ENCODE peak calls at places on chromosomes 1 and 21, in four cellular contexts. One of them, this sample, is unnamed.

GRCh38 chr1:44103270-44104131 is 15.1 kb upstream of the KLF17 start:
- DNase-seq in IMR-90: no peak
- DNase-seq in prostate gland: no peak
- DNase-seq in body of pancreas: no peak
- DNase-seq in this sample: no peak

GRCh38 chr21:33208534-33208933 is 21.2 kb upstream of the IFNAR2 start:
- DNase-seq in prostate gland: no peak
- DNase-seq in body of pancreas: no peak
- DNase-seq in IMR-90: no peak
- DNase-seq in this sample: peak; percentile 33

GRCh38 chr1:240768979-240769378 is 157.0 kb upstream of the GREM2 start:
- DNase-seq in body of pancreas: no peak
- DNase-seq in prostate gland: no peak
- DNase-seq in IMR-90: no peak
- DNase-seq in this sample: no peak

GRCh38 chr1:14606632-14607031 is 8.1 kb downstream of the KAZN start:
- DNase-seq in IMR-90: no peak
- DNase-seq in prostate gland: no peak
- DNase-seq in body of pancreas: no peak
- DNase-seq in this sample: no peak

GRCh38 chr1:151327903-151328674 is 873 bp upstream of the PI4KB start:
- DNase-seq in body of pancreas: peak; percentile 25
- DNase-seq in prostate gland: no peak
- DNase-seq in IMR-90: no peak
- DNase-seq in this sample: no peak

GRCh38 chr1:94683886-94684285 is 136.3 kb upstream of the SLC44A3 start:
- DNase-seq in IMR-90: no peak
- DNase-seq in body of pancreas: no peak
- DNase-seq in prostate gland: no peak
- DNase-seq in this sample: no peak

GRCh38 chr21:31893841-31894240 is 21.0 kb downstream of the HUNK start:
- DNase-seq in IMR-90: no peak
- DNase-seq in prostate gland: no peak
- DNase-seq in body of pancreas: no peak
- DNase-seq in this sample: no peak

GRCh38 chr1:63651110-63651776 is 58.0 kb downstream of the PGM1 start:
- DNase-seq in prostate gland: no peak
- DNase-seq in IMR-90: peak; percentile 67
- DNase-seq in body of pancreas: no peak
- DNase-seq in this sample: no peak

GRCh38 chr1:118963456-118964430 is 24.4 kb downstream of the TBX15 start:
- DNase-seq in body of pancreas: no peak
- DNase-seq in IMR-90: peak; percentile 30
- DNase-seq in prostate gland: no peak
- DNase-seq in this sample: peak; percentile 78

GRCh38 chr1:65769621-65770020 is 23.1 kb upstream of the PDE4B start:
- DNase-seq in body of pancreas: no peak
- DNase-seq in prostate gland: no peak
- DNase-seq in IMR-90: peak; percentile 54
- DNase-seq in this sample: no peak

GRCh38 chr1:39754026-39754569 is 15.4 kb downstream of the PPIE start:
- DNase-seq in prostate gland: no peak
- DNase-seq in IMR-90: peak; percentile 61
- DNase-seq in body of pancreas: no peak
- DNase-seq in this sample: no peak

GRCh38 chr21:44684483-44684882 is 2.5 kb upstream of the KRTAP12-1 start:
- DNase-seq in IMR-90: no peak
- DNase-seq in prostate gland: no peak
- DNase-seq in body of pancreas: no peak
- DNase-seq in this sample: no peak

GRCh38 chr1:20850021-20850420 is 62.9 kb upstream of the HP1BP3 start:
- DNase-seq in prostate gland: no peak
- DNase-seq in body of pancreas: no peak
- DNase-seq in IMR-90: no peak
- DNase-seq in this sample: no peak

GRCh38 chr1:26531651-26532131 is 2.1 kb downstream of the RPS6KA1 start:
- DNase-seq in prostate gland: peak; percentile 59
- DNase-seq in body of pancreas: peak; percentile 86
- DNase-seq in IMR-90: no peak
- DNase-seq in this sample: no peak

GRCh38 chr1:219567341-219567947 is 45.5 kb downstream of the ZC3H11B start:
- DNase-seq in body of pancreas: no peak
- DNase-seq in IMR-90: peak; percentile 71
- DNase-seq in prostate gland: no peak
- DNase-seq in this sample: peak; percentile 12

GRCh38 chr21:45947716-45948255 is 33.8 kb upstream of the COL6A1 start:
- DNase-seq in body of pancreas: no peak
- DNase-seq in prostate gland: no peak
- DNase-seq in IMR-90: no peak
- DNase-seq in this sample: no peak

GRCh38 chr1:52913537-52913936 is 8.0 kb downstream of the ECHDC2 start:
- DNase-seq in body of pancreas: no peak
- DNase-seq in IMR-90: no peak
- DNase-seq in prostate gland: no peak
- DNase-seq in this sample: peak; percentile 32

GRCh38 chr21:42236693-42237092 is 17.8 kb downstream of the ABCG1 start:
- DNase-seq in prostate gland: no peak
- DNase-seq in body of pancreas: no peak
- DNase-seq in IMR-90: no peak
- DNase-seq in this sample: peak; percentile 15

GRCh38 chr1:61241411-61241838 is 159.1 kb downstream of the NFIA start:
- DNase-seq in IMR-90: no peak
- DNase-seq in body of pancreas: peak; percentile 54
- DNase-seq in prostate gland: peak; percentile 80
- DNase-seq in this sample: no peak

GRCh38 chr21:46057111-46057709 is 40.7 kb upstream of the COL6A2 start:
- DNase-seq in IMR-90: no peak
- DNase-seq in body of pancreas: no peak
- DNase-seq in prostate gland: no peak
- DNase-seq in this sample: no peak

GRCh38 chr1:243939167-243939848 is 89.3 kb upstream of the AKT3 start:
- DNase-seq in body of pancreas: no peak
- DNase-seq in IMR-90: peak; percentile 65
- DNase-seq in prostate gland: no peak
- DNase-seq in this sample: peak; percentile 58

GRCh38 chr1:109161836-109162606 is 48.1 kb downstream of the ELAPOR1 start:
- DNase-seq in body of pancreas: no peak
- DNase-seq in prostate gland: peak; percentile 61
- DNase-seq in IMR-90: peak; percentile 89
- DNase-seq in this sample: peak; percentile 19

GRCh38 chr1:29708381-29708780 is 472.1 kb downstream of the PTPRU start:
- DNase-seq in prostate gland: no peak
- DNase-seq in IMR-90: peak; percentile 69
- DNase-seq in body of pancreas: no peak
- DNase-seq in this sample: no peak

GRCh38 chr1:161250829-161251228 is 7.7 kb upstream of the PCP4L1 start:
- DNase-seq in IMR-90: no peak
- DNase-seq in body of pancreas: no peak
- DNase-seq in prostate gland: no peak
- DNase-seq in this sample: no peak

GRCh38 chr1:8026976-8027747 is 1.1 kb upstream of the ERRFI1 start:
- DNase-seq in body of pancreas: peak; percentile 95
- DNase-seq in IMR-90: peak; percentile 80
- DNase-seq in prostate gland: no peak
- DNase-seq in this sample: no peak

GRCh38 chr1:24065314-24065713 is 46.6 kb downstream of the MYOM3 start:
- DNase-seq in IMR-90: no peak
- DNase-seq in prostate gland: no peak
- DNase-seq in body of pancreas: no peak
- DNase-seq in this sample: no peak

DNA sequence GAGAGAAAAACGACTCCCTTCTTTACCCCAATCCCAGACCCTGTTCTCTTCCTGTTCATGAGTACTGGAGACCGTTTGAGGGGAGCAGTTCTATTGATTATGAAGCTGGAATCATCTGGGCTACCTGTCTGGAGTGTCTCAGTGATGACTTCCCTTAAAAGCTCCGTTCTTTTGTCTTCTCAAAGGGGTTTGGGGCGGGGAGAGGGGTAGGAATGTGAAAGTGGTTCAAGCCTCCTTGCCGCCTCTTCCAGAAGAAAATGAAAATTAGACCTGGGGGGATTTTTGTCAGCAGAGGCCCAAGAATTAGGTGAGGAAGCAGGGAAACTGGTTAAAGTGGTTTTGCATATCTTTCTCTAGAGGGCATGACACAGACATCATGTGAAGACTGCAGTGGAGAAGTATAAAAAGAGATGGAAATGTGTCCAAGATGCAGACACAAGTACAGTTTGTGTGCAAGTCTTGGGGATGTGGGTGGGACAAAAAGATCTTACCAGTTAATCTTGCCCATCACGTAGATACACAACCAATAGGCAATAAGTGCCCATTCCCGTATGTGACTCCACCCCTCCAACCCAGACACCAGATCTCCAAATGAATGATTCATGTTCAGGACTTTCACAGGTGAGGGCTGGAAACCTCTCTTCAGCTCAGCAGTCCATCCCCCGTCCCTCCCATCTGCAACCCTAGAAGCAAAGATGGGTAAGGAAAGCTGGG is 470 bp upstream of the MTMR11 start:
- DNase-seq in IMR-90: peak; percentile 58
- DNase-seq in prostate gland: peak; percentile 32
- DNase-seq in body of pancreas: peak; percentile 69
- DNase-seq in this sample: peak; percentile 34
- TF ChIP-seq POLR2A in IMR-90: no peak
- TF ChIP-seq POLR2A in prostate gland: peak; percentile 56
- TF ChIP-seq POLR2A in body of pancreas: peak; percentile 46
- TF ChIP-seq POLR2A in this sample: no peak

DNA sequence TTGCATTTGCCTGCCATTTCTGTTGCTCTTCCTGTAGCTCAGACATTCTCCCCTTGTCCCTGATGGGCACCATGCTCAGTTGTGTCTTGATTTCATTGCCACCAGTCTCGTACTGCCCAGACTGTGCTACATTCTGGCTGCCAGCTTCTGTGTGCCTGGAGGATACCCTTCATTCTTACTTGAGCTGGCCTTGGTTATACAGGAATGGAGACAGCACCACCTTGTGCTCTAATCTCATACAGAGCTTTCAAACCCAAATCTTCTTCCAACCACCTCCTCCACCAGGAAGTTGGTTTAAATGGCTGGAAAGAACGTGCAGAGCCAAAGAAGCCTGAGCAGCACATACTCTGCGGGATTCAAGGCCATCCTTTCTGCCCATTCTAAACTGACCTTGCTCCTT is 165.3 kb downstream of the SLC35F3 start:
- DNase-seq in IMR-90: no peak
- DNase-seq in body of pancreas: no peak
- DNase-seq in prostate gland: no peak
- DNase-seq in this sample: no peak
- TF ChIP-seq POLR2A in IMR-90: no peak
- TF ChIP-seq POLR2A in body of pancreas: no peak
- TF ChIP-seq POLR2A in prostate gland: no peak
- TF ChIP-seq POLR2A in this sample: no peak

DNA sequence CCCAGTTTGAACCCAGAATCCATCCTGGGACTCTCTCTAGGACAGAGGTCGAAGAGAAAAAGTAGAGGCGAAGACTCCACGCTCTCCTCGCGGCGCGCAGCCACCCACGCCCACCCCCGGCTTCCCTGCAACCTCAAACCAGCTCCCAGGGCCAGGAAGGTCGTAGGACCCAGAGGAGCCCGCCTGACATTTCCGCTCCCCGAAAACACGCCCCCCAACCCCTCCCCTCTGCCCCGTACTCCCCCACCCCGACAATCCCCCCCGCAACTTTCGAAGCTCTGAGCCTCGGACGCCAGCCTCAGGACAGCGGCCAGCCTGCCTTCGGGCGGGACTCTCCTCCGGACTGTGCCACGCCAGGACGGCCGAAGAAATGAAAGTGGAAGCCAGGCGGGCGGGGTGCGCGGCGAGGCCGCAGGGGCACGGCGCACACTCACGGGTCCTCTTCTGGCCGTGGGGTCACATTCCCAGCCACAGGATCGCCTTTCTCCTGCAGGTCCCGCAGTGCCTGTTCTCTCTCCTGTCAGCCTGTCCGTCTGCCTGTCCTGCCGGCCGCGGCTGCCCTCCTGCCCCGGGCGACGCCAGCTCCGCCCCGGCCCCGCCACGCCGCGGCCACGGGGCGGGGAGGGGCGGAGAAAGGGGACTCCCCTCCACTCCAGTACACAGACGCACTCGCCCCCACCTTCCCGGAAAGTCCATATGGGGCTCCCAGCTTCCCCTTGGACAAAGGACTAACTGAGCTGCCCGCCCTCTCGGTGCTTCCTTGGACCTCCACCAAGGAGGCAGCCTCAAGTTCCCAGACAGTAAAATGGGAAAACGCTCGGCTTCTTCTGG is at the start of gene MOB3C:
- DNase-seq in body of pancreas: peak; percentile 82
- DNase-seq in IMR-90: peak; percentile 77
- DNase-seq in prostate gland: peak; percentile 75
- DNase-seq in this sample: peak; percentile 76
- TF ChIP-seq POLR2A in body of pancreas: peak; percentile 76
- TF ChIP-seq POLR2A in IMR-90: peak; percentile 77
- TF ChIP-seq POLR2A in prostate gland: peak; percentile 79
- TF ChIP-seq POLR2A in this sample: peak; percentile 61

GRCh38 chr1:2133039-2133878 is 61.3 kb downstream of the FAAP20 start:
- DNase-seq in IMR-90: peak; percentile 99
- DNase-seq in body of pancreas: peak; percentile 95
- DNase-seq in prostate gland: peak; percentile 96
- DNase-seq in this sample: peak; percentile 97

GRCh38 chr1:2134232-2134603 is 60.4 kb downstream of the FAAP20 start:
- DNase-seq in body of pancreas: no peak
- DNase-seq in prostate gland: no peak
- DNase-seq in IMR-90: no peak
- DNase-seq in this sample: no peak

GRCh38 chr1:2133879-2134215 is 60.7 kb downstream of the FAAP20 start:
- DNase-seq in IMR-90: no peak
- DNase-seq in body of pancreas: no peak
- DNase-seq in prostate gland: no peak
- DNase-seq in this sample: no peak

GRCh38 chr1:2130871-2131289 is 63.7 kb downstream of the FAAP20 start:
- DNase-seq in prostate gland: no peak
- DNase-seq in body of pancreas: peak; percentile 8
- DNase-seq in IMR-90: no peak
- DNase-seq in this sample: no peak

DNA sequence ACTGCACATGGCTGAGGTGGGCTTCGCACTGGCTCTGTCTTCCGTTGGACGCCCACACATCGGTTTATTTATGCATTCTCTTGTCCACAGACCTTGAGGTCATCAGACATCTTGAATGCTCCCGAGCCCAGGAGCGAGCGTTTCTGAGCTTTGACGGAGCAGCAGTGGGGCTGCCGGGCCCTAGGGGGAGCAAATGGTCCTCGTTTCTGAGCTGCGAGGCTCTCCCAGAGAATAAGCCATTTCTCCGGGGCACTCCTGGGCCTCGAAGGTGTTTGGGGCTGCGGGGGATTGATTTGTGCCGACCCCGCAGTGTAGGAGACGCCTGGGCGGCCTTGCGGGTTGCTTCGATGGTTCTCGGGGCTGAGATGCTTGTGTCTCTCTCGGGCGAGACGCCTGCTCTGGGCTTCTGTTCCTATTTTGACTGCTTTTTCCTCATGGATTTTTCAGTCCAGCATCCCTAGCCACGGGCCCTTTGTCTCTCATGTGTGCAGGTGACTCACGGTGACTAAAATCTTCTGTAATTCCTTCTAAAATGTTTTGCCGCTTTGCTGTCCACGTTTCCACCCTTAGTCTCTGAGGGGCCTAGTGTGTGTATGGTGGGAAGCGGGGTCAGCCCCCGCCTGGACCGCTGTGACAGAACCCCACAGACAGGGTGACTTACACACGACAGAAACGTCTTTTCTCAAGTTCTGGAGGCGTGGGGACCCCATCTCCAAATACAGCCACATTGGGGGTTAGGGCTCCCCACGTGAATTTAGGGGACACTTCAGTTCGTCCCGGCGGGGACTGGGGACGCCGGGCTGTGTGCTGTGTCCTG is 62.1 kb downstream of the FAAP20 start:
- DNase-seq in body of pancreas: peak; percentile 24
- DNase-seq in prostate gland: no peak
- DNase-seq in IMR-90: peak; percentile 85
- DNase-seq in this sample: peak; percentile 34
- TF ChIP-seq POLR2A in body of pancreas: no peak
- TF ChIP-seq POLR2A in prostate gland: no peak
- TF ChIP-seq POLR2A in IMR-90: peak; percentile 96
- TF ChIP-seq POLR2A in this sample: no peak

This sample was measured in erythroblast.